ENCODE peak calls at places on chromosome 4, in eight cellular contexts. D is hepatic stellate cell; O is activated CD4-positive, alpha-beta memory T cell treated with anti-CD3 and anti-CD28 coated beads, Interleukin-2, amount 10 ng/mL, durations not matched to agents 7 days and 5 days; U is T-helper 1 cell; Q is neural crest cell; X is HEK293T; N is COR-L47; C is heart right ventricle. J is an unnamed sample.

GRCh38 chr4:1345905-1346780 is 865 bp upstream of the UVSSA start:
- DNase-seq in Q (peak; percentile 56), O (peak; percentile 54), D (peak; percentile 60), N (peak; percentile 47), C (no peak), X (peak; percentile 67), U (no peak), J (peak; percentile 32)

GRCh38 chr4:151604238-151604637 is 156.6 kb downstream of the GATB start:
- DNase-seq in N (peak; percentile 20), C (no peak), X (peak; percentile 12), Q (no peak), D (peak; percentile 20), U (no peak), O (no peak), J (no peak)

GRCh38 chr4:80254114-80254513 is 12.3 kb upstream of the FGF5 start:
- DNase-seq in C (no peak), N (no peak), D (no peak), U (no peak), Q (no peak), X (no peak), O (no peak), J (no peak)

GRCh38 chr4:1567519-1567807 is 116.7 kb downstream of the FAM53A start:
- DNase-seq in O (no peak), N (no peak), C (peak; percentile 4), X (no peak), U (no peak), Q (no peak), D (no peak), J (no peak)

GRCh38 chr4:107837298-107837697 is 12.6 kb downstream of the SGMS2 start:
- DNase-seq in D (no peak), N (no peak), O (no peak), U (no peak), C (no peak), Q (no peak), X (no peak), J (no peak)

GRCh38 chr4:108443585-108443984 is 176.8 kb upstream of the RPL34 start:
- DNase-seq in Q (no peak), O (no peak), D (no peak), X (no peak), N (no peak), C (no peak), U (no peak), J (no peak)

GRCh38 chr4:88791274-88791673 is 93.6 kb upstream of the NAP1L5 start:
- DNase-seq in Q (no peak), D (no peak), O (no peak), N (peak; percentile 3), C (no peak), U (no peak), X (no peak), J (no peak)

GRCh38 chr4:1344696-1345095 is 2.3 kb upstream of the UVSSA start:
- DNase-seq in X (no peak), N (no peak), U (no peak), O (no peak), C (no peak), D (no peak), Q (no peak), J (no peak)

GRCh38 chr4:8410641-8411271 is 29.8 kb downstream of the ACOX3 start:
- DNase-seq in C (peak; percentile 68), X (peak; percentile 90), D (peak; percentile 65), O (no peak), N (peak; percentile 71), Q (peak; percentile 61), U (no peak), J (no peak)

GRCh38 chr4:100042235-100042634 is 92.2 kb upstream of the H2AZ1 start:
- DNase-seq in O (no peak), N (no peak), D (no peak), X (no peak), U (no peak), C (no peak), Q (no peak), J (no peak)

GRCh38 chr4:20395160-20395773 is 143.6 kb downstream of the SLIT2 start:
- DNase-seq in Q (peak; percentile 35), X (peak; percentile 41), D (no peak), N (peak; percentile 88), O (peak; percentile 21), U (no peak), C (no peak), J (peak; percentile 0)

GRCh38 chr4:141246243-141246642 is 25.5 kb downstream of the ZNF330 start:
- DNase-seq in N (no peak), C (no peak), X (no peak), D (peak; percentile 27), U (no peak), Q (no peak), O (no peak), J (no peak)

GRCh38 chr4:42293967-42294822 is 103.1 kb upstream of the SHISA3 start:
- DNase-seq in O (no peak), D (no peak), N (no peak), Q (no peak), X (no peak), C (no peak), U (no peak), J (no peak)

GRCh38 chr4:56752985-56753384 is 68.5 kb downstream of the SPINK2 start:
- DNase-seq in Q (no peak), O (no peak), U (no peak), X (no peak), N (no peak), D (no peak), C (no peak), J (no peak)

GRCh38 chr4:84730375-84730774 is 147.4 kb downstream of the CDS1 start:
- DNase-seq in Q (no peak), D (no peak), X (no peak), U (no peak), N (no peak), C (no peak), O (no peak), J (no peak)

GRCh38 chr4:13432453-13432852 is 51.7 kb downstream of the RAB28 start:
- DNase-seq in D (no peak), U (no peak), X (no peak), C (no peak), O (no peak), Q (no peak), N (no peak), J (no peak)

GRCh38 chr4:183017962-183018361 is 81.1 kb upstream of the WWC2 start:
- DNase-seq in D (no peak), Q (no peak), O (no peak), X (no peak), U (no peak), C (no peak), N (peak; percentile 27), J (no peak)

GRCh38 chr4:68494688-68495087 is 47.4 kb downstream of the TMPRSS11E start:
- DNase-seq in C (no peak), N (no peak), Q (no peak), D (no peak), X (no peak), O (no peak), U (no peak), J (no peak)